ENCODE peak calls at places on chromosomes 12 and 14, in nine cellular contexts. L is CD4-positive, alpha-beta memory T cell; O is SK-N-SH; V is PC-9; X is heart left ventricle; W is K562; Z is astrocyte; Y is Peyer's patch; G is testis. U is an unnamed sample.

GRCh38 chr12:127389923-127390322 is 877.0 kb upstream of the TMEM132C start:
- DNase-seq in L (no peak), O (no peak), V (peak; percentile 34), X (no peak), W (no peak), Z (peak; percentile 87), Y (no peak), G (peak; percentile 21), U (peak; percentile 86)

GRCh38 chr14:30034049-30034635 is 106.5 kb upstream of the PRKD1 start:
- DNase-seq in L (no peak), O (no peak), V (no peak), X (no peak), W (no peak), Z (peak; percentile 9), Y (no peak), G (no peak), U (no peak)

GRCh38 chr14:89232366-89233070 is 184.5 kb downstream of the FOXN3 start:
- DNase-seq in L (no peak), O (no peak), V (no peak), X (no peak), W (no peak), Z (no peak), Y (no peak), G (no peak), U (no peak)

GRCh38 chr14:61218765-61219164 is 62.4 kb downstream of the TMEM30B start:
- DNase-seq in L (no peak), O (peak; percentile 16), V (no peak), X (peak; percentile 61), W (no peak), Z (no peak), Y (no peak), G (no peak), U (no peak)

GRCh38 chr12:78096909-78097597 is 266.4 kb downstream of the NAV3 start:
- DNase-seq in L (no peak), O (peak; percentile 60), V (no peak), X (no peak), W (no peak), Z (peak; percentile 47), Y (no peak), G (no peak), U (peak; percentile 78)

GRCh38 chr12:103441437-103442186 is 54.2 kb downstream of the C12orf42 start:
- DNase-seq in L (peak; percentile 55), O (no peak), V (no peak), X (no peak), W (no peak), Z (no peak), Y (peak; percentile 73), G (no peak), U (no peak)

GRCh38 chr14:20757963-20758362 is 10.2 kb upstream of the EDDM3B start:
- DNase-seq in L (peak; percentile 34), O (no peak), V (no peak), X (no peak), W (peak; percentile 42), Z (no peak), Y (peak; percentile 59), G (peak; percentile 32), U (peak; percentile 21)

GRCh38 chr12:118354903-118355302 is 17.8 kb downstream of the TAOK3 start:
- DNase-seq in L (no peak), O (no peak), V (no peak), X (no peak), W (no peak), Z (peak; percentile 50), Y (no peak), G (no peak), U (no peak)

GRCh38 chr14:58055497-58055896 is 96.5 kb downstream of the ARMH4 start:
- DNase-seq in L (no peak), O (no peak), V (no peak), X (no peak), W (no peak), Z (no peak), Y (no peak), G (no peak), U (no peak)

GRCh38 chr12:45379261-45379660 is 163.4 kb downstream of the ANO6 start:
- DNase-seq in L (no peak), O (no peak), V (peak; percentile 27), X (no peak), W (no peak), Z (no peak), Y (no peak), G (no peak), U (no peak)

GRCh38 chr12:66636771-66637170 is 42.1 kb downstream of the GRIP1 start:
- DNase-seq in L (no peak), O (no peak), V (no peak), X (peak; percentile 61), W (no peak), Z (no peak), Y (no peak), G (peak; percentile 21), U (no peak)

GRCh38 chr14:88422919-88423318 is 37.5 kb downstream of the SPATA7 start:
- DNase-seq in L (no peak), O (no peak), V (no peak), X (no peak), W (no peak), Z (peak; percentile 67), Y (no peak), G (no peak), U (peak; percentile 19)

GRCh38 chr14:75401356-75401755 is 26.5 kb upstream of the JDP2 start:
- DNase-seq in L (no peak), O (no peak), V (no peak), X (peak; percentile 62), W (no peak), Z (no peak), Y (no peak), G (peak; percentile 31), U (no peak)

GRCh38 chr14:105315941-105316562 is 1.5 kb downstream of the PACS2 start:
- DNase-seq in L (no peak), O (peak; percentile 28), V (peak; percentile 4), X (no peak), W (no peak), Z (no peak), Y (no peak), G (no peak), U (no peak)

GRCh38 chr12:79997115-79997805 is 62.4 kb upstream of the PPP1R12A start:
- DNase-seq in L (no peak), O (no peak), V (no peak), X (no peak), W (no peak), Z (no peak), Y (no peak), G (no peak), U (no peak)

GRCh38 chr12:87270894-87271293 is 758.3 kb downstream of the C12orf50 start:
- DNase-seq in L (no peak), O (no peak), V (no peak), X (no peak), W (no peak), Z (peak; percentile 57), Y (no peak), G (no peak), U (no peak)

GRCh38 chr12:4355150-4355842 is 24.2 kb downstream of the FGF23 start:
- DNase-seq in L (no peak), O (no peak), V (no peak), X (no peak), W (no peak), Z (no peak), Y (no peak), G (peak; percentile 22), U (peak; percentile 12)

GRCh38 chr12:54521291-54522062 is 23.9 kb downstream of the NCKAP1L start:
- DNase-seq in L (no peak), O (no peak), V (no peak), X (no peak), W (no peak), Z (no peak), Y (no peak), G (no peak), U (no peak)

GRCh38 chr14:77914073-77914721 is 114.3 kb downstream of the ADCK1 start:
- DNase-seq in L (no peak), O (no peak), V (no peak), X (no peak), W (peak; percentile 68), Z (no peak), Y (no peak), G (no peak), U (no peak)

DNA sequence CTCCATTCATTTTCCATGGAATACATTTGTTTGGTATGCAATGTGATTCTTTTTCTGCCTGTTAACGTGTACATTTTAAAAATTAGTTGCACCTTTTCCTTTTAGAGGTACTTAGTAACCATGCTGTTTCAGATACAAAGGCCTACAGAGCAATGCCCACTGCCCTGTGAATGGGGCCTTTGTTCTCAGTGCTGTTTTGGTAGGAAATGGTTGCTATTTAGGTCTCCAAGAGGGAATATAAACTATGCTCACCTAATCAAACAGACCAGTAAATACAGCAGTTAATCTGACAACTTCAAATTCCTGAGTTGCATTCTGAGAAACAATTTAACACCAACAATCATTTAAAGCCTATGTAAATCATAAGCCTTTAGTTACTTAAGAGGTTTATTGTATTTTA is 188.7 kb downstream of the BCAT1 start:
- DNase-seq in L (no peak), O (no peak), V (no peak), X (no peak), W (no peak), Z (no peak), Y (no peak), G (no peak), U (peak; percentile 44)
- H3K4me1 ChIP-seq in L (no peaks in the 10 kb centered on the region), O (peaks cover 6% of the 10 kb centered on the region), V (no peaks in the 10 kb centered on the region), X (no peaks in the 10 kb centered on the region), W (peaks cover 3% of the 10 kb centered on the region), Z (peaks cover 5% of the 10 kb centered on the region), Y (no peaks in the 10 kb centered on the region), G (no peaks in the 10 kb centered on the region), U (no peaks in the 10 kb centered on the region)

DNA sequence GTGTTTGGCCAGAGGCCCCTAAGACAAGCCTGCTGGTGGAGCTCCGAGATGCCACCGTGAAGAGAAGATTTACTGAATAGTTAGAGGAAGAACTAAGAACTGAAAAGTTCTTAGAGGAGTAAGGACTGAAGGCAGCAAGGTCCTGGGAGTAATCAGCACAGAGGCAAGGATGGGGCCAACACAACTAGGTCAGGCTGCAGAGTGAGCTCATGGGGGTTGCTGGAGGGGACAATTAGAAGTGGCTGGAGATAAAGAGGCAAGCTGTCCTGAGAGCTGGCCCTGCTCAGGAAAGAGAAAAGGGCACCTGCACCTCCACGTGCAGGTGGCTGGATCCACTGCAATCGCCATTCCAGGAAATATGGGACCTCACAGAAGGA is 52.7 kb downstream of the NFKBIA start:
- DNase-seq in L (no peak), O (no peak), V (no peak), X (no peak), W (no peak), Z (no peak), Y (no peak), G (no peak), U (no peak)
- H3K9me3 ChIP-seq in L (no peaks in the 10 kb centered on the region), O (no peaks in the 10 kb centered on the region), V (no peaks in the 10 kb centered on the region), X (no peaks in the 10 kb centered on the region), W (no peaks in the 10 kb centered on the region), Z (no peaks in the 10 kb centered on the region), Y (no peaks in the 10 kb centered on the region), G (no peaks in the 10 kb centered on the region), U (no peaks in the 10 kb centered on the region)

GRCh38 chr12:57622293-57623245 is 10.4 kb downstream of the B4GALNT1 start:
- DNase-seq in L (no peak), O (no peak), V (no peak), X (no peak), W (peak; percentile 73), Z (no peak), Y (no peak), G (no peak), U (no peak)
- H3K27me3 ChIP-seq in L (peaks cover 81% of the 10 kb centered on the region), O (no peaks in the 10 kb centered on the region), V (peaks cover 68% of the 10 kb centered on the region), X (peaks cover 49% of the 10 kb centered on the region), W (no peaks in the 10 kb centered on the region), Z (peaks cover 76% of the 10 kb centered on the region), Y (no peaks in the 10 kb centered on the region), G (no peaks in the 10 kb centered on the region), U (peaks cover 100% of the 10 kb centered on the region)

DNA sequence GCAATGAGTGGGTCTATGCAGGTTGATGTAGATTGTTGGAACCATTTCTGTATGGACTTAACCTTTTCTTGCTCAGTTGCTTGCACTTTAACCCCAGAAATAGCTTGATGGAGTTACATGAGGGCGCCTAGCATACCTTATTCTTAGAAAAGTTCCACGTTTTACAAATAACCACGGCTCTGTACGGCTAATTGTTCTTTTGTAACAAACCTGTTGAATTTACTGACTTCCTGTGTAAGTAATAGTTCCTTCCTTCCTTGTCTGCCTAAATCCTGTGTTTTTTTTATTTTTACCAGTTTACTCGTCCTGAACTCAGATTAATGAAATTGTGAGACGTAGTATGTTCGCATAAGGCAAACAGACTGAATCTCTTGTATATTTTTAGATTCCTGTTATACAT is 106.2 kb downstream of the FGD4 start:
- DNase-seq in L (no peak), O (no peak), V (no peak), X (no peak), W (no peak), Z (no peak), Y (no peak), G (no peak), U (no peak)
- H3K4me1 ChIP-seq in L (no peaks in the 10 kb centered on the region), O (no peaks in the 10 kb centered on the region), V (no peaks in the 10 kb centered on the region), X (peaks cover 61% of the 10 kb centered on the region), W (no peaks in the 10 kb centered on the region), Z (peaks cover 7% of the 10 kb centered on the region), Y (no peaks in the 10 kb centered on the region), G (peaks cover 19% of the 10 kb centered on the region), U (peaks cover 17% of the 10 kb centered on the region)

U was measured in cardiac muscle cell.